ENCODE peak calls at places on chromosomes 11 and 22, in ten cellular contexts. X is endothelial cell, O is choroid plexus epithelial cell, K is adrenal gland, N is fibroblast of lung, H is cardiac muscle cell, P is AG09319, A is BE2C, R is GM10248, E is spleen. M is an unnamed sample.

GRCh38 chr11:68040957-68041591 is 2.2 kb downstream of the TCIRG1 start:
- DNase-seq in X (no peak), O (no peak), K (no peak), N (no peak), H (no peak), P (no peak), A (peak; percentile 19), R (no peak), E (peak; percentile 84), M (no peak)

GRCh38 chr11:86152006-86152862 is 83.3 kb upstream of the PICALM start:
- DNase-seq in X (no peak), O (no peak), K (no peak), N (peak; percentile 92), H (peak; percentile 29), P (no peak), A (no peak), R (no peak), E (no peak), M (no peak)

GRCh38 chr22:28102413-28102812 is 183.4 kb upstream of the PITPNB start:
- DNase-seq in X (no peak), O (no peak), K (no peak), N (no peak), H (no peak), P (no peak), A (no peak), R (no peak), E (no peak), M (no peak)

GRCh38 chr11:120634706-120635105 is 123.2 kb downstream of the GRIK4 start:
- DNase-seq in X (no peak), O (no peak), K (no peak), N (no peak), H (no peak), P (no peak), A (no peak), R (no peak), E (no peak), M (no peak)

GRCh38 chr22:43860831-43861230 is 1.5 kb downstream of the SULT4A1 start:
- DNase-seq in X (no peak), O (no peak), K (no peak), N (no peak), H (no peak), P (no peak), A (no peak), R (no peak), E (peak; percentile 13), M (no peak)

GRCh38 chr22:43878831-43879550 is 12.8 kb downstream of the PNPLA5 start:
- DNase-seq in X (no peak), O (no peak), K (no peak), N (no peak), H (no peak), P (no peak), A (peak; percentile 3), R (no peak), E (peak; percentile 49), M (no peak)

GRCh38 chr11:123527526-123527925 is 97.5 kb downstream of the GRAMD1B start:
- DNase-seq in X (no peak), O (no peak), K (no peak), N (no peak), H (no peak), P (no peak), A (no peak), R (no peak), E (no peak), M (no peak)

GRCh38 chr11:122040476-122040875 is 75.5 kb downstream of the BLID start:
- DNase-seq in X (no peak), O (peak; percentile 37), K (no peak), N (peak; percentile 37), H (peak; percentile 22), P (no peak), A (no peak), R (no peak), E (no peak), M (no peak)

GRCh38 chr11:61553373-61554171 is 27.3 kb downstream of the SYT7 start:
- DNase-seq in X (no peak), O (no peak), K (peak; percentile 70), N (no peak), H (no peak), P (no peak), A (peak; percentile 42), R (no peak), E (no peak), M (no peak)

GRCh38 chr11:82775736-82776346 is 42.2 kb upstream of the FAM181B start:
- DNase-seq in X (peak; percentile 71), O (peak; percentile 72), K (peak; percentile 61), N (peak; percentile 15), H (peak; percentile 67), P (peak; percentile 10), A (peak; percentile 75), R (peak; percentile 56), E (no peak), M (peak; percentile 51)

DNA sequence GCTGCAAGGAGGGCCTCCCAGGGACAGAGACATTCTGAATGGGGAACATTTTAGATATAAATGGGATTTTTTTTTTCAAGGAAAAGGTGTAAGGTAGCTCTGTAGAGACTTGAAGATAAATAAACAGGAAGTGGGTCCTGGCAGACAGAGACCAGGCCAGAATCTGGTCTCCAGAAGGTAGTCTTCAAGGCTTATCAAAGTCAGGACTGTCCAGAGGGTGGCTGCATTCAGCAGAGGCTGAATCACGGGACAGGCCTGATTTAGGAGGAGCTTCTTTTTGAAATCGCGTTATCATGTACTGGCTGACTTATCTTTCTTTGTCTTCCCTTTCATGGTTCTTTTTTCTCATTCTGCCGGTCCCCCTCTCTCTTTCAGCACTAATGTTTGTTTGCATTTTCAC is 542.9 kb downstream of the NTM start:
- DNase-seq in X (no peak), O (peak; percentile 41), K (no peak), N (peak; percentile 47), H (no peak), P (no peak), A (no peak), R (no peak), E (no peak), M (no peak)
- TF ChIP-seq CTCF in X (no peak), O (peak; percentile 25), K (no peak), N (no peak), H (no peak), P (peak; percentile 5), A (no peak), R (no peak), E (no peak), M (no peak)

DNA sequence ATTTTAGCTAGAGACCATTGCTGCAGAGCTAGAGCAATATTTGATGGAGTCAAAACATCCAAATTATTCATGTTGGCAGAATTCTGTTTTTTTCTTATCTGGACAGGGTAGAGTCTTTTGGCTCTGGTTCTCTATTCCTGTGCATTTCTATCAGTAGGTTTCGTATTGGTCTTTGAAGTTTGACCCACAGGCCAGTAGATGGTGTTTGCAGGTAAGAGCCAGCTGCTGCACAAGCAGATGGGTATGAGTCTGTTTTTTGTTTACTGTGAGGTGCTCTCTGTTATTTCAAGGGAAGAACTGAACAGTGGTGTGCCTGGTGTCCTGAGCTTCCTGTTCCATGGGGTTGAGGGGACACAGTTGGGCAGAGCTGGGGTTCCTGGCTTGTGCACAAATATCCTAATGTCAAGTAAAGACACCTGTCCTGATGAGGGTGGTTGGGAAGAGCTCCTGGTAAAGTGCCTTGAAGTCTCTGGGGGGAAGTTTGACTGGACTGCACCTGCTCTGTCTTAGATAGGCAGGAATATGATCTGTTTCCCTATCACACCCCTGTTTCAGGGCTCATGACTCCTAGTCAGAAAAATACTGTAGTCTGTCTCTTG is 34.0 kb upstream of the SLC22A25 start:
- DNase-seq in X (no peak), O (no peak), K (no peak), N (no peak), H (no peak), P (no peak), A (no peak), R (no peak), E (no peak), M (no peak)
- TF ChIP-seq CTCF in X (no peak), O (no peak), K (no peak), N (no peak), H (no peak), P (no peak), A (no peak), R (peak; percentile 49), E (no peak), M (no peak)

DNA sequence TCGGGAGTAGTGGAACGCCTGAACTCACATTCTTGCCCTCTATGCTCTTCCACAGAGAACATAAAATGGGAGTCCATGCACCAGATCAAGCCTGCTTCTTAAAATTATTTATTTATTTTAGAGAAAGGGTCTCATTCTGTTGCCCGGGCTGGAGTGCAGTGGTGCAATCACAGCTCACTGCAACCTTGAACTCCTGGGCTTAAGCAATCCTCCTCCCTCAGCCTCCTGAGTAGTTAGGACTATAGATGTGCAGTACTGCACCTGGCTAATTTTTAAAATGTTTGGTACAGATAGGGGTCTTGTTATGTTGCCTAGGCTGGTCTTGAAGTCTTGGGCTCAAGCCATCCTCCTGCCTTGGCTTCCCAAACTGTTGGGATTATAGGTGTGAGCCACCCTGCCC is 13.0 kb downstream of the SLC6A5 start:
- DNase-seq in X (no peak), O (no peak), K (no peak), N (no peak), H (no peak), P (no peak), A (no peak), R (no peak), E (no peak), M (no peak)
- TF ChIP-seq CTCF in X (no peak), O (no peak), K (no peak), N (no peak), H (no peak), P (no peak), A (no peak), R (no peak), E (no peak), M (no peak)

GRCh38 chr11:44958165-44958564 is 7.5 kb upstream of the TP53I11 start:
- DNase-seq in X (no peak), O (no peak), K (no peak), N (no peak), H (no peak), P (no peak), A (no peak), R (no peak), E (no peak), M (no peak)

GRCh38 chr11:44961894-44962293 is 11.2 kb upstream of the TP53I11 start:
- DNase-seq in X (no peak), O (no peak), K (no peak), N (no peak), H (no peak), P (no peak), A (no peak), R (no peak), E (no peak), M (no peak)

GRCh38 chr11:44960200-44960845 is 9.6 kb upstream of the TP53I11 start:
- DNase-seq in X (no peak), O (no peak), K (no peak), N (peak; percentile 36), H (no peak), P (no peak), A (no peak), R (no peak), E (no peak), M (no peak)

GRCh38 chr11:44957051-44957515 is 6.4 kb upstream of the TP53I11 start:
- DNase-seq in X (no peak), O (no peak), K (no peak), N (no peak), H (peak; percentile 19), P (no peak), A (no peak), R (no peak), E (no peak), M (no peak)

DNA sequence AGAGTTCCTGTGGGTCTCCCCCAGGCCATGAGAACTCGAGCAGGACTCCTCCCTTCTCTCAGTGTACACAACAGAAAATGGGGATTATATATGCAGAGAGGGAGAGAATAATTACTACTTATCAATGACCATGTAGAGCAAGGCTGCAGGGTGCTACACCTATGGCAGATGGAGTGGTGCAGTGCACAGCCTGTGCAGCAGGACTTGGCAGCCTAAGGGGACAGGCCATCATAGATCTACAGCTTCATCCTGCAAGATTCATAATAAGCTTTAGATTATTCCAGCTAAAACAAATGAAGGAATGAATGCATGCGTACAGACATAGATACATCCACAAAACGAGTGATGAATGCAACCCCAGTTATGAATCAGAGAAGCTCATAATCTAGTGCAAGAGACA is 8.4 kb upstream of the TP53I11 start:
- DNase-seq in X (no peak), O (no peak), K (no peak), N (no peak), H (no peak), P (no peak), A (no peak), R (no peak), E (no peak), M (no peak)
- TF ChIP-seq CTCF in X (no peak), O (no peak), K (no peak), N (no peak), H (no peak), P (no peak), A (no peak), R (no peak), E (no peak), M (no peak)

M was measured in GM13976.